ENCODE peak calls at places on chromosomes 5 and 9, in eight cellular contexts. X is activated naive CD4-positive, alpha-beta T cell treated with anti-CD3 and anti-CD28 coated beads, Interleukin-2, amount 50 U/mL, for 16 hours; R is nephron progenitor cell; Y is activated T-cell treated with anti-CD3 and anti-CD28 coated beads, Interleukin-2, amount 50 U/mL, for 72 hours; M is GM23248; P is HuH-7; O is Calu3; N is amniotic epithelial cell. E is an unnamed sample.

GRCh38 chr5:27038476-27038875 is at the start of gene CDH9:
- DNase-seq in X (no peak), R (peak), Y (no peak), M (no peak), P (no peak), O (no peak), N (peak), E (no peak)

GRCh38 chr9:131398204-131398603 is 4.3 kb downstream of the PRRC2B start:
- DNase-seq in X (no peak), R (no peak), Y (peak), M (no peak), P (no peak), O (no peak), N (no peak), E (peak)

GRCh38 chr5:1467341-1468246 is 22.4 kb upstream of the SLC6A3 start:
- DNase-seq in X (no peak), R (no peak), Y (no peak), M (no peak), P (no peak), O (no peak), N (no peak), E (no peak)

GRCh38 chr5:54229041-54229780 is 81.2 kb downstream of the ARL15 start:
- DNase-seq in X (peak), R (peak), Y (peak), M (peak), P (peak), O (peak), N (peak), E (peak)

GRCh38 chr9:112605963-112606699 is 111.8 kb downstream of the INIP start:
- DNase-seq in X (no peak), R (no peak), Y (no peak), M (no peak), P (no peak), O (no peak), N (no peak), E (no peak)

GRCh38 chr5:171850354-171850947 is 64.8 kb downstream of the SMIM23 start:
- DNase-seq in X (no peak), R (peak), Y (no peak), M (peak), P (no peak), O (no peak), N (no peak), E (no peak)

GRCh38 chr5:154776167-154776566 is 21.0 kb downstream of the LARP1 start:
- DNase-seq in X (no peak), R (no peak), Y (no peak), M (no peak), P (no peak), O (no peak), N (peak), E (no peak)

GRCh38 chr5:65874241-65874640 is 52.1 kb upstream of the ERBIN start:
- DNase-seq in X (no peak), R (no peak), Y (no peak), M (peak), P (no peak), O (no peak), N (no peak), E (no peak)

GRCh38 chr5:56003179-56003578 is 8.4 kb upstream of the IL6ST start:
- DNase-seq in X (no peak), R (no peak), Y (no peak), M (peak), P (peak), O (peak), N (peak), E (no peak)

GRCh38 chr5:139698461-139699146 is 50.5 kb downstream of the CXXC5 start:
- DNase-seq in X (no peak), R (peak), Y (no peak), M (peak), P (no peak), O (peak), N (peak), E (peak)

GRCh38 chr9:94085062-94085639 is 887 bp downstream of the PTPDC1 start:
- DNase-seq in X (no peak), R (peak), Y (no peak), M (peak), P (no peak), O (no peak), N (peak), E (peak)

GRCh38 chr5:14915291-14915976 is 43.9 kb upstream of the ANKH start:
- DNase-seq in X (no peak), R (no peak), Y (no peak), M (no peak), P (no peak), O (no peak), N (peak), E (no peak)

GRCh38 chr5:176647870-176648466 is 684 bp downstream of the TSPAN17 start:
- DNase-seq in X (no peak), R (peak), Y (peak), M (peak), P (peak), O (peak), N (no peak), E (peak)

GRCh38 chr5:139271201-139272027 is 22.1 kb upstream of the MATR3 start:
- DNase-seq in X (no peak), R (no peak), Y (no peak), M (peak), P (no peak), O (no peak), N (peak), E (no peak)

GRCh38 chr9:76944011-76944410 is 38.1 kb upstream of the PRUNE2 start:
- DNase-seq in X (no peak), R (no peak), Y (no peak), M (no peak), P (no peak), O (no peak), N (peak), E (no peak)

GRCh38 chr5:76709762-76710161 is 6.2 kb upstream of the F2R start:
- DNase-seq in X (no peak), R (no peak), Y (no peak), M (peak), P (no peak), O (no peak), N (peak), E (no peak)

GRCh38 chr5:33928283-33928682 is 7.9 kb upstream of the RXFP3 start:
- DNase-seq in X (no peak), R (no peak), Y (no peak), M (no peak), P (no peak), O (no peak), N (no peak), E (no peak)

GRCh38 chr5:57566914-57567313 is 84.3 kb upstream of the ACTBL2 start:
- DNase-seq in X (no peak), R (no peak), Y (no peak), M (peak), P (no peak), O (no peak), N (peak), E (no peak)

GRCh38 chr9:113988951-113989780 is 88.9 kb downstream of the AMBP start:
- DNase-seq in X (no peak), R (no peak), Y (no peak), M (peak), P (no peak), O (no peak), N (peak), E (peak)

GRCh38 chr5:9440517-9440916 is 105.4 kb downstream of the SEMA5A start:
- DNase-seq in X (no peak), R (no peak), Y (no peak), M (peak), P (no peak), O (no peak), N (no peak), E (no peak)

GRCh38 chr5:157541452-157542118 is 34.0 kb downstream of the ADAM19 start:
- DNase-seq in X (no peak), R (no peak), Y (no peak), M (peak), P (no peak), O (no peak), N (no peak), E (no peak)

GRCh38 chr5:115433918-115434317 is 110.7 kb downstream of the FEM1C start:
- DNase-seq in X (no peak), R (no peak), Y (no peak), M (no peak), P (no peak), O (no peak), N (peak), E (no peak)

E was measured in thyroid gland.